ENCODE peak calls at places on chromosomes 11 and 22, in eight cellular contexts. One of them, this sample, is unnamed.

GRCh38 chr11:46055371-46055770 is 65.9 kb downstream of the PHF21A start:
- DNase-seq in upper lobe of left lung: no peak
- DNase-seq in stomach: no peak
- DNase-seq in lower lobe of right lung: no peak
- DNase-seq in sigmoid colon: no peak
- DNase-seq in HCT116: no peak
- DNase-seq in CD8-positive, alpha-beta T cell: no peak
- DNase-seq in left ventricle myocardium inferior: no peak
- DNase-seq in this sample: no peak

GRCh38 chr11:12824281-12825041 is 150.2 kb downstream of the TEAD1 start:
- DNase-seq in left ventricle myocardium inferior: no peak
- DNase-seq in HCT116: no peak
- DNase-seq in upper lobe of left lung: no peak
- DNase-seq in stomach: peak; percentile 62
- DNase-seq in lower lobe of right lung: no peak
- DNase-seq in CD8-positive, alpha-beta T cell: no peak
- DNase-seq in sigmoid colon: no peak
- DNase-seq in this sample: no peak

GRCh38 chr11:45037425-45038005 is 86.8 kb upstream of the TP53I11 start:
- DNase-seq in CD8-positive, alpha-beta T cell: no peak
- DNase-seq in sigmoid colon: no peak
- DNase-seq in lower lobe of right lung: no peak
- DNase-seq in left ventricle myocardium inferior: no peak
- DNase-seq in upper lobe of left lung: no peak
- DNase-seq in HCT116: no peak
- DNase-seq in stomach: no peak
- DNase-seq in this sample: no peak

GRCh38 chr11:62909107-62909894 is 11.9 kb downstream of the CHRM1 start:
- DNase-seq in sigmoid colon: peak; percentile 72
- DNase-seq in HCT116: peak; percentile 47
- DNase-seq in stomach: peak; percentile 90
- DNase-seq in left ventricle myocardium inferior: peak; percentile 59
- DNase-seq in CD8-positive, alpha-beta T cell: no peak
- DNase-seq in upper lobe of left lung: peak; percentile 79
- DNase-seq in lower lobe of right lung: peak; percentile 82
- DNase-seq in this sample: peak; percentile 80

GRCh38 chr11:61481806-61482205 is 26.7 kb upstream of the LRRC10B start:
- DNase-seq in HCT116: no peak
- DNase-seq in CD8-positive, alpha-beta T cell: no peak
- DNase-seq in stomach: no peak
- DNase-seq in sigmoid colon: no peak
- DNase-seq in upper lobe of left lung: no peak
- DNase-seq in left ventricle myocardium inferior: no peak
- DNase-seq in lower lobe of right lung: no peak
- DNase-seq in this sample: no peak

GRCh38 chr11:78613053-78613813 is 38.6 kb upstream of the NARS2 start:
- DNase-seq in sigmoid colon: no peak
- DNase-seq in CD8-positive, alpha-beta T cell: no peak
- DNase-seq in stomach: no peak
- DNase-seq in upper lobe of left lung: no peak
- DNase-seq in left ventricle myocardium inferior: no peak
- DNase-seq in HCT116: no peak
- DNase-seq in lower lobe of right lung: no peak
- DNase-seq in this sample: no peak

GRCh38 chr22:29479417-29480261 is at the start of gene NEFH:
- DNase-seq in HCT116: no peak
- DNase-seq in stomach: no peak
- DNase-seq in CD8-positive, alpha-beta T cell: no peak
- DNase-seq in left ventricle myocardium inferior: no peak
- DNase-seq in upper lobe of left lung: no peak
- DNase-seq in lower lobe of right lung: no peak
- DNase-seq in sigmoid colon: no peak
- DNase-seq in this sample: no peak

GRCh38 chr11:108222686-108223448 is at the start of gene ATM:
- DNase-seq in CD8-positive, alpha-beta T cell: peak; percentile 98
- DNase-seq in HCT116: peak; percentile 98
- DNase-seq in upper lobe of left lung: peak; percentile 99
- DNase-seq in lower lobe of right lung: peak; percentile 100
- DNase-seq in stomach: peak; percentile 99
- DNase-seq in left ventricle myocardium inferior: peak; percentile 99
- DNase-seq in sigmoid colon: peak; percentile 100
- DNase-seq in this sample: peak; percentile 99

GRCh38 chr22:50553310-50553709 is 7.6 kb downstream of the KLHDC7B start:
- DNase-seq in lower lobe of right lung: no peak
- DNase-seq in stomach: no peak
- DNase-seq in upper lobe of left lung: no peak
- DNase-seq in HCT116: no peak
- DNase-seq in left ventricle myocardium inferior: no peak
- DNase-seq in sigmoid colon: no peak
- DNase-seq in CD8-positive, alpha-beta T cell: no peak
- DNase-seq in this sample: no peak

GRCh38 chr22:49595465-49596078 is 232.1 kb downstream of the BRD1 start:
- DNase-seq in left ventricle myocardium inferior: no peak
- DNase-seq in HCT116: no peak
- DNase-seq in lower lobe of right lung: no peak
- DNase-seq in CD8-positive, alpha-beta T cell: no peak
- DNase-seq in sigmoid colon: no peak
- DNase-seq in stomach: no peak
- DNase-seq in upper lobe of left lung: no peak
- DNase-seq in this sample: no peak

GRCh38 chr22:32606181-32606580 is 131.6 kb downstream of the FBXO7 start:
- DNase-seq in upper lobe of left lung: no peak
- DNase-seq in CD8-positive, alpha-beta T cell: no peak
- DNase-seq in left ventricle myocardium inferior: no peak
- DNase-seq in HCT116: no peak
- DNase-seq in sigmoid colon: no peak
- DNase-seq in stomach: no peak
- DNase-seq in lower lobe of right lung: no peak
- DNase-seq in this sample: no peak

GRCh38 chr11:34044664-34045485 is 6.7 kb upstream of the CAPRIN1 start:
- DNase-seq in left ventricle myocardium inferior: no peak
- DNase-seq in stomach: no peak
- DNase-seq in sigmoid colon: no peak
- DNase-seq in upper lobe of left lung: peak; percentile 53
- DNase-seq in CD8-positive, alpha-beta T cell: no peak
- DNase-seq in lower lobe of right lung: peak; percentile 52
- DNase-seq in HCT116: peak; percentile 41
- DNase-seq in this sample: no peak

GRCh38 chr11:18802381-18803257 is 11.0 kb upstream of the PTPN5 start:
- DNase-seq in stomach: peak; percentile 52
- DNase-seq in HCT116: peak; percentile 58
- DNase-seq in upper lobe of left lung: peak; percentile 53
- DNase-seq in sigmoid colon: no peak
- DNase-seq in lower lobe of right lung: no peak
- DNase-seq in left ventricle myocardium inferior: no peak
- DNase-seq in CD8-positive, alpha-beta T cell: no peak
- DNase-seq in this sample: no peak

GRCh38 chr11:67167086-67167485 is 48.0 kb downstream of the KDM2A start:
- DNase-seq in stomach: no peak
- DNase-seq in CD8-positive, alpha-beta T cell: no peak
- DNase-seq in upper lobe of left lung: no peak
- DNase-seq in sigmoid colon: no peak
- DNase-seq in lower lobe of right lung: no peak
- DNase-seq in HCT116: no peak
- DNase-seq in left ventricle myocardium inferior: no peak
- DNase-seq in this sample: no peak

GRCh38 chr11:116162541-116163230 is 610.1 kb downstream of the BUD13 start:
- DNase-seq in left ventricle myocardium inferior: no peak
- DNase-seq in lower lobe of right lung: no peak
- DNase-seq in stomach: no peak
- DNase-seq in CD8-positive, alpha-beta T cell: no peak
- DNase-seq in upper lobe of left lung: no peak
- DNase-seq in HCT116: no peak
- DNase-seq in sigmoid colon: no peak
- DNase-seq in this sample: peak; percentile 56

GRCh38 chr11:117640041-117640440 is 157.0 kb downstream of the DSCAML1 start:
- DNase-seq in left ventricle myocardium inferior: no peak
- DNase-seq in CD8-positive, alpha-beta T cell: no peak
- DNase-seq in lower lobe of right lung: no peak
- DNase-seq in stomach: no peak
- DNase-seq in upper lobe of left lung: no peak
- DNase-seq in sigmoid colon: peak; percentile 36
- DNase-seq in HCT116: no peak
- DNase-seq in this sample: no peak

GRCh38 chr11:117641008-117641915 is 155.8 kb downstream of the DSCAML1 start:
- DNase-seq in CD8-positive, alpha-beta T cell: no peak
- DNase-seq in left ventricle myocardium inferior: no peak
- DNase-seq in HCT116: no peak
- DNase-seq in upper lobe of left lung: no peak
- DNase-seq in lower lobe of right lung: no peak
- DNase-seq in stomach: no peak
- DNase-seq in sigmoid colon: peak; percentile 22
- DNase-seq in this sample: no peak

GRCh38 chr11:117644403-117645155 is 152.4 kb downstream of the DSCAML1 start:
- DNase-seq in left ventricle myocardium inferior: no peak
- DNase-seq in stomach: no peak
- DNase-seq in lower lobe of right lung: no peak
- DNase-seq in sigmoid colon: no peak
- DNase-seq in HCT116: no peak
- DNase-seq in upper lobe of left lung: no peak
- DNase-seq in CD8-positive, alpha-beta T cell: no peak
- DNase-seq in this sample: no peak

GRCh38 chr11:117643606-117644300 is 153.3 kb downstream of the DSCAML1 start:
- DNase-seq in CD8-positive, alpha-beta T cell: no peak
- DNase-seq in sigmoid colon: peak; percentile 18
- DNase-seq in lower lobe of right lung: no peak
- DNase-seq in stomach: no peak
- DNase-seq in HCT116: no peak
- DNase-seq in upper lobe of left lung: no peak
- DNase-seq in left ventricle myocardium inferior: no peak
- DNase-seq in this sample: no peak

DNA sequence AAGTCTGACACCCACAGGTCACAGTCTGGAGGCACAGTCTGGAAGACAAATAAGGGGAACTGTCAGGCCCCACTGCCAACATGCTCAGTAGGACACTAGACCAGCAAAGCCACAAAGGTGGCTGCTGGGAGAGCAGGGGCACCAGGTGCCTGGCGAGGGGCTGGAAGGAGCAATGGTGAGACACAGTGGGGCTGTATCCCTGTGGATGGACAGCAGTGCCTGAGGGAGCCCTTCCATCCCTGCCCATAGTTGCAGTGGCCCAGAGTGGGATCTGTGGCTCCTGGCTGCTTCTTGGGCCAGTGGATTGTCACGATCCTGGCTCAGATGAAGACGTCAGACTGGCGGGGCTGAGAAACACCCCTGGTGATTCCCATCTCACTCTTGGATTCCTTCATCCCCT is 154.6 kb downstream of the DSCAML1 start:
- DNase-seq in upper lobe of left lung: no peak
- DNase-seq in left ventricle myocardium inferior: no peak
- DNase-seq in CD8-positive, alpha-beta T cell: no peak
- DNase-seq in HCT116: no peak
- DNase-seq in sigmoid colon: no peak
- DNase-seq in stomach: no peak
- DNase-seq in lower lobe of right lung: no peak
- DNase-seq in this sample: no peak
- H3K27me3 ChIP-seq in upper lobe of left lung: no peaks in the 10 kb centered on the region
- H3K27me3 ChIP-seq in left ventricle myocardium inferior: no peaks in the 10 kb centered on the region
- H3K27me3 ChIP-seq in CD8-positive, alpha-beta T cell: no peaks in the 10 kb centered on the region
- H3K27me3 ChIP-seq in HCT116: peaks cover 41% of the 10 kb centered on the region
- H3K27me3 ChIP-seq in sigmoid colon: no peaks in the 10 kb centered on the region
- H3K27me3 ChIP-seq in stomach: no peaks in the 10 kb centered on the region
- H3K27me3 ChIP-seq in lower lobe of right lung: peaks cover 3% of the 10 kb centered on the region
- H3K27me3 ChIP-seq in this sample: no peaks in the 10 kb centered on the region

GRCh38 chr11:86676010-86676409 is 3.6 kb upstream of the ME3 start:
- DNase-seq in HCT116: no peak
- DNase-seq in upper lobe of left lung: no peak
- DNase-seq in left ventricle myocardium inferior: no peak
- DNase-seq in stomach: no peak
- DNase-seq in lower lobe of right lung: no peak
- DNase-seq in CD8-positive, alpha-beta T cell: no peak
- DNase-seq in sigmoid colon: peak; percentile 78
- DNase-seq in this sample: no peak

GRCh38 chr11:86678296-86678695 is 5.9 kb upstream of the ME3 start:
- DNase-seq in CD8-positive, alpha-beta T cell: no peak
- DNase-seq in stomach: no peak
- DNase-seq in sigmoid colon: no peak
- DNase-seq in HCT116: no peak
- DNase-seq in upper lobe of left lung: no peak
- DNase-seq in lower lobe of right lung: no peak
- DNase-seq in left ventricle myocardium inferior: no peak
- DNase-seq in this sample: no peak

GRCh38 chr11:86678823-86679222 is 6.4 kb upstream of the ME3 start:
- DNase-seq in sigmoid colon: no peak
- DNase-seq in lower lobe of right lung: no peak
- DNase-seq in HCT116: no peak
- DNase-seq in upper lobe of left lung: no peak
- DNase-seq in stomach: no peak
- DNase-seq in CD8-positive, alpha-beta T cell: no peak
- DNase-seq in left ventricle myocardium inferior: no peak
- DNase-seq in this sample: no peak

GRCh38 chr11:86674965-86675364 is 2.5 kb upstream of the ME3 start:
- DNase-seq in lower lobe of right lung: no peak
- DNase-seq in upper lobe of left lung: no peak
- DNase-seq in CD8-positive, alpha-beta T cell: no peak
- DNase-seq in HCT116: no peak
- DNase-seq in sigmoid colon: no peak
- DNase-seq in stomach: no peak
- DNase-seq in left ventricle myocardium inferior: no peak
- DNase-seq in this sample: no peak

GRCh38 chr11:86676533-86677154 is 4.2 kb upstream of the ME3 start:
- DNase-seq in lower lobe of right lung: no peak
- DNase-seq in sigmoid colon: no peak
- DNase-seq in CD8-positive, alpha-beta T cell: no peak
- DNase-seq in left ventricle myocardium inferior: no peak
- DNase-seq in stomach: no peak
- DNase-seq in HCT116: peak; percentile 33
- DNase-seq in upper lobe of left lung: no peak
- DNase-seq in this sample: no peak
- TF ChIP-seq CTCF in lower lobe of right lung: peak; percentile 33
- TF ChIP-seq CTCF in sigmoid colon: no peak
- TF ChIP-seq CTCF in CD8-positive, alpha-beta T cell: no peak
- TF ChIP-seq CTCF in left ventricle myocardium inferior: peak; percentile 26
- TF ChIP-seq CTCF in stomach: no peak
- TF ChIP-seq CTCF in HCT116: peak; percentile 45
- TF ChIP-seq CTCF in upper lobe of left lung: peak; percentile 15
- TF ChIP-seq CTCF in this sample: no peak

GRCh38 chr11:77617892-77618291 is 19.7 kb downstream of the CLNS1A start:
- DNase-seq in stomach: no peak
- DNase-seq in sigmoid colon: no peak
- DNase-seq in HCT116: no peak
- DNase-seq in lower lobe of right lung: no peak
- DNase-seq in left ventricle myocardium inferior: no peak
- DNase-seq in upper lobe of left lung: no peak
- DNase-seq in CD8-positive, alpha-beta T cell: no peak
- DNase-seq in this sample: no peak

GRCh38 chr11:77609234-77609633 is 19.5 kb downstream of the AQP11 start:
- DNase-seq in sigmoid colon: no peak
- DNase-seq in stomach: no peak
- DNase-seq in left ventricle myocardium inferior: no peak
- DNase-seq in lower lobe of right lung: no peak
- DNase-seq in CD8-positive, alpha-beta T cell: no peak
- DNase-seq in upper lobe of left lung: no peak
- DNase-seq in HCT116: no peak
- DNase-seq in this sample: no peak

GRCh38 chr11:77611921-77612320 is 22.2 kb downstream of the AQP11 start:
- DNase-seq in stomach: no peak
- DNase-seq in left ventricle myocardium inferior: no peak
- DNase-seq in sigmoid colon: no peak
- DNase-seq in HCT116: no peak
- DNase-seq in lower lobe of right lung: no peak
- DNase-seq in CD8-positive, alpha-beta T cell: no peak
- DNase-seq in upper lobe of left lung: no peak
- DNase-seq in this sample: no peak
- H3K36me3 ChIP-seq in stomach: peaks cover 9% of the 10 kb centered on the region
- H3K36me3 ChIP-seq in left ventricle myocardium inferior: peaks cover 43% of the 10 kb centered on the region
- H3K36me3 ChIP-seq in sigmoid colon: peaks cover 13% of the 10 kb centered on the region
- H3K36me3 ChIP-seq in HCT116: peaks cover 39% of the 10 kb centered on the region
- H3K36me3 ChIP-seq in lower lobe of right lung: peaks cover 70% of the 10 kb centered on the region
- H3K36me3 ChIP-seq in CD8-positive, alpha-beta T cell: peaks cover 14% of the 10 kb centered on the region
- H3K36me3 ChIP-seq in upper lobe of left lung: peaks cover 34% of the 10 kb centered on the region
- H3K36me3 ChIP-seq in this sample: peaks cover 37% of the 10 kb centered on the region

GRCh38 chr11:11605181-11605580 is 16.6 kb downstream of the GALNT18 start:
- DNase-seq in left ventricle myocardium inferior: no peak
- DNase-seq in stomach: no peak
- DNase-seq in HCT116: no peak
- DNase-seq in CD8-positive, alpha-beta T cell: no peak
- DNase-seq in sigmoid colon: no peak
- DNase-seq in lower lobe of right lung: no peak
- DNase-seq in upper lobe of left lung: no peak
- DNase-seq in this sample: no peak
- H3K27me3 ChIP-seq in left ventricle myocardium inferior: no peaks in the 10 kb centered on the region
- H3K27me3 ChIP-seq in stomach: no peaks in the 10 kb centered on the region
- H3K27me3 ChIP-seq in HCT116: no peaks in the 10 kb centered on the region
- H3K27me3 ChIP-seq in CD8-positive, alpha-beta T cell: no peaks in the 10 kb centered on the region
- H3K27me3 ChIP-seq in sigmoid colon: no peaks in the 10 kb centered on the region
- H3K27me3 ChIP-seq in lower lobe of right lung: no peaks in the 10 kb centered on the region
- H3K27me3 ChIP-seq in upper lobe of left lung: no peaks in the 10 kb centered on the region
- H3K27me3 ChIP-seq in this sample: no peaks in the 10 kb centered on the region